ENCODE peak calls at places on chromosomes 16 and 17, in nine cellular contexts. T, Q, E, O, Y, H, Z, D and X are unnamed samples.

GRCh38 chr16:16164244-16164643 is 59.0 kb downstream of the ABCC6 start:
- DNase-seq in T (no peak), O (no peak), H (no peak), Q (no peak), E (no peak), Y (no peak), D (no peak), Z (no peak), X (no peak)

GRCh38 chr16:3065069-3065741 is at the start of gene IL32:
- DNase-seq in Z (peak), H (peak), T (peak), D (peak), Y (no peak), Q (peak), O (no peak), E (no peak), X (no peak)

GRCh38 chr17:20087538-20088250 is 78.5 kb downstream of the SPECC1 start:
- DNase-seq in D (no peak), Y (no peak), Q (no peak), Z (no peak), E (no peak), T (no peak), O (no peak), H (no peak), X (no peak)

GRCh38 chr16:67530013-67530939 is 1.6 kb downstream of the RIPOR1 start:
- DNase-seq in D (peak), E (peak), Q (peak), H (peak), T (peak), Y (peak), Z (peak), O (no peak), X (peak)

GRCh38 chr17:54968954-54969400 is 412 bp downstream of the STXBP4 start:
- DNase-seq in Y (no peak), O (peak), E (no peak), Z (peak), H (peak), D (no peak), T (no peak), Q (peak), X (no peak)

GRCh38 chr17:50354776-50355175 is 8.8 kb downstream of the XYLT2 start:
- DNase-seq in O (no peak), Y (no peak), Z (no peak), H (no peak), D (no peak), T (no peak), E (peak), Q (no peak), X (no peak)

GRCh38 chr17:45976755-45977505 is 22.1 kb upstream of the STH start:
- DNase-seq in T (no peak), Z (no peak), Q (peak), E (no peak), H (peak), Y (no peak), D (no peak), O (no peak), X (no peak)

GRCh38 chr16:12403746-12404658 is 399.7 kb downstream of the CPPED1 start:
- DNase-seq in Z (no peak), Y (no peak), H (no peak), T (no peak), E (no peak), D (no peak), O (no peak), Q (no peak), X (no peak)